ENCODE peak calls at places on chromosomes 16 and 17, in ten cellular contexts. K is nephron progenitor cell; Q is AG04450; L is CD8-positive, alpha-beta T cell; D is iPS DF 19.7; Y is epithelial cell of esophagus; U is Calu3; A is activated T-helper 1 cell treated with Interleukin-2 at 50 U/mL for 16 hours; N is RPMI8226; O is HEK293T. G is an unnamed sample.
A peak's percentile ranks its signal among the peaks of the same experiment; 100 is the strongest.

GRCh38 chr16:12081048-12081404 is 104.5 kb downstream of the SNX29 start:
- DNase-seq in K (no peak), Q (no peak), L (no peak), D (no peak), Y (no peak), U (no peak), A (no peak), N (no peak), O (no peak), G (no peak)

GRCh38 chr16:15704545-15704987 is 54.5 kb downstream of the NDE1 start:
- DNase-seq in K (peak; percentile 84), Q (peak; percentile 32), L (peak; percentile 73), D (peak; percentile 48), Y (peak; percentile 62), U (peak; percentile 83), A (peak; percentile 50), N (peak; percentile 62), O (peak; percentile 80), G (peak; percentile 80)

GRCh38 chr17:57861000-57861736 is 11.3 kb upstream of the MRPS23 start:
- DNase-seq in K (peak; percentile 36), Q (no peak), L (peak; percentile 23), D (no peak), Y (peak; percentile 33), U (peak; percentile 53), A (peak; percentile 25), N (peak; percentile 73), O (no peak), G (peak; percentile 93)

GRCh38 chr16:52451971-52452421 is 94.9 kb downstream of the TOX3 start:
- DNase-seq in K (no peak), Q (no peak), L (no peak), D (no peak), Y (no peak), U (peak; percentile 78), A (no peak), N (no peak), O (no peak), G (no peak)

GRCh38 chr16:62738631-62739030 is 702.4 kb upstream of the CDH8 start:
- DNase-seq in K (no peak), Q (no peak), L (no peak), D (no peak), Y (no peak), U (no peak), A (no peak), N (no peak), O (no peak), G (no peak)

GRCh38 chr17:55710829-55711496 is 11.7 kb downstream of the TMEM100 start:
- DNase-seq in K (no peak), Q (no peak), L (no peak), D (no peak), Y (no peak), U (no peak), A (no peak), N (peak; percentile 47), O (no peak), G (no peak)

GRCh38 chr17:50487213-50488096 is 8.8 kb downstream of the RSAD1 start:
- DNase-seq in K (no peak), Q (no peak), L (no peak), D (no peak), Y (peak; percentile 95), U (no peak), A (no peak), N (no peak), O (no peak), G (no peak)

GRCh38 chr16:61413026-61413425 is 623.2 kb downstream of the CDH8 start:
- DNase-seq in K (peak; percentile 57), Q (no peak), L (no peak), D (no peak), Y (no peak), U (no peak), A (no peak), N (no peak), O (no peak), G (no peak)

GRCh38 chr16:59773330-59773729 is 1039.2 kb upstream of the GOT2 start:
- DNase-seq in K (no peak), Q (no peak), L (no peak), D (no peak), Y (no peak), U (no peak), A (no peak), N (no peak), O (no peak), G (no peak)

GRCh38 chr17:1779571-1780074 is 17.8 kb downstream of the SERPINF1 start:
- DNase-seq in K (no peak), Q (peak; percentile 90), L (no peak), D (no peak), Y (peak; percentile 83), U (no peak), A (no peak), N (no peak), O (no peak), G (no peak)

GRCh38 chr17:67506966-67507365 is 129.9 kb downstream of the PITPNC1 start:
- DNase-seq in K (no peak), Q (peak; percentile 60), L (no peak), D (no peak), Y (peak; percentile 23), U (no peak), A (no peak), N (no peak), O (no peak), G (no peak)

GRCh38 chr17:39668141-39668924 is at the start of gene PNMT:
- DNase-seq in K (peak; percentile 84), Q (no peak), L (peak; percentile 67), D (no peak), Y (peak; percentile 64), U (peak; percentile 100), A (peak; percentile 33), N (peak; percentile 85), O (peak; percentile 68), G (peak; percentile 83)

GRCh38 chr17:40110457-40110856 is 10.1 kb upstream of the NR1D1 start:
- DNase-seq in K (no peak), Q (no peak), L (no peak), D (no peak), Y (no peak), U (no peak), A (no peak), N (no peak), O (no peak), G (peak; percentile 14)

GRCh38 chr16:51155901-51156810 is 5.1 kb upstream of the SALL1 start:
- DNase-seq in K (peak; percentile 67), Q (no peak), L (no peak), D (no peak), Y (no peak), U (no peak), A (no peak), N (peak; percentile 39), O (no peak), G (no peak)

GRCh38 chr17:28978016-28978415 is 26.7 kb upstream of the PHF12 start:
- DNase-seq in K (no peak), Q (no peak), L (no peak), D (no peak), Y (no peak), U (no peak), A (no peak), N (no peak), O (no peak), G (no peak)

G was measured in OCI-M1.